ENCODE peak calls at places on chromosomes 5 and 9, in five cellular contexts. One of them, this sample, is unnamed.

GRCh38 chr9:120478208-120478607 is 101.8 kb downstream of the CDK5RAP2 start:
- DNase-seq in activated naive CD8-positive, alpha-beta T cell treated with anti-CD3 and anti-CD28 coated beads for 36 hours: no peak
- DNase-seq in T-helper 1 cell: no peak
- DNase-seq in amygdala: no peak
- DNase-seq in central memory CD4-positive, alpha-beta T cell: no peak
- DNase-seq in this sample: no peak

GRCh38 chr9:92728831-92729734 is 35.5 kb downstream of the BICD2 start:
- DNase-seq in activated naive CD8-positive, alpha-beta T cell treated with anti-CD3 and anti-CD28 coated beads for 36 hours: no peak
- DNase-seq in T-helper 1 cell: no peak
- DNase-seq in amygdala: peak
- DNase-seq in central memory CD4-positive, alpha-beta T cell: no peak
- DNase-seq in this sample: no peak

GRCh38 chr9:13228431-13228830 is 51.1 kb downstream of the MPDZ start:
- DNase-seq in activated naive CD8-positive, alpha-beta T cell treated with anti-CD3 and anti-CD28 coated beads for 36 hours: no peak
- DNase-seq in T-helper 1 cell: no peak
- DNase-seq in amygdala: no peak
- DNase-seq in central memory CD4-positive, alpha-beta T cell: no peak
- DNase-seq in this sample: no peak

GRCh38 chr5:173242675-173243085 is 7.7 kb upstream of the NKX2-5 start:
- DNase-seq in activated naive CD8-positive, alpha-beta T cell treated with anti-CD3 and anti-CD28 coated beads for 36 hours: no peak
- DNase-seq in T-helper 1 cell: no peak
- DNase-seq in amygdala: no peak
- DNase-seq in central memory CD4-positive, alpha-beta T cell: no peak
- DNase-seq in this sample: no peak

GRCh38 chr5:181133610-181134231 is 2.8 kb upstream of the OR2V1 start:
- DNase-seq in activated naive CD8-positive, alpha-beta T cell treated with anti-CD3 and anti-CD28 coated beads for 36 hours: no peak
- DNase-seq in T-helper 1 cell: no peak
- DNase-seq in amygdala: no peak
- DNase-seq in central memory CD4-positive, alpha-beta T cell: no peak
- DNase-seq in this sample: no peak

GRCh38 chr5:135551593-135552447 is 16.1 kb upstream of the NEUROG1 start:
- DNase-seq in activated naive CD8-positive, alpha-beta T cell treated with anti-CD3 and anti-CD28 coated beads for 36 hours: peak
- DNase-seq in T-helper 1 cell: peak
- DNase-seq in amygdala: peak
- DNase-seq in central memory CD4-positive, alpha-beta T cell: peak
- DNase-seq in this sample: peak

GRCh38 chr9:120912958-120913672 is 13.5 kb downstream of the TRAF1 start:
- DNase-seq in activated naive CD8-positive, alpha-beta T cell treated with anti-CD3 and anti-CD28 coated beads for 36 hours: no peak
- DNase-seq in T-helper 1 cell: no peak
- DNase-seq in amygdala: no peak
- DNase-seq in central memory CD4-positive, alpha-beta T cell: no peak
- DNase-seq in this sample: no peak

GRCh38 chr5:177133845-177134652 is 476 bp downstream of the NSD1 start:
- DNase-seq in activated naive CD8-positive, alpha-beta T cell treated with anti-CD3 and anti-CD28 coated beads for 36 hours: peak
- DNase-seq in T-helper 1 cell: peak
- DNase-seq in amygdala: peak
- DNase-seq in central memory CD4-positive, alpha-beta T cell: peak
- DNase-seq in this sample: peak

GRCh38 chr5:176737746-176738699 is 72.3 kb upstream of the UNC5A start:
- DNase-seq in activated naive CD8-positive, alpha-beta T cell treated with anti-CD3 and anti-CD28 coated beads for 36 hours: no peak
- DNase-seq in T-helper 1 cell: no peak
- DNase-seq in amygdala: no peak
- DNase-seq in central memory CD4-positive, alpha-beta T cell: no peak
- DNase-seq in this sample: peak

GRCh38 chr9:94648191-94648590 is 8.9 kb upstream of the FBP1 start:
- DNase-seq in activated naive CD8-positive, alpha-beta T cell treated with anti-CD3 and anti-CD28 coated beads for 36 hours: no peak
- DNase-seq in T-helper 1 cell: no peak
- DNase-seq in amygdala: no peak
- DNase-seq in central memory CD4-positive, alpha-beta T cell: no peak
- DNase-seq in this sample: no peak

GRCh38 chr9:126532019-126532462 is 81.7 kb upstream of the LMX1B start:
- DNase-seq in activated naive CD8-positive, alpha-beta T cell treated with anti-CD3 and anti-CD28 coated beads for 36 hours: no peak
- DNase-seq in T-helper 1 cell: no peak
- DNase-seq in amygdala: no peak
- DNase-seq in central memory CD4-positive, alpha-beta T cell: no peak
- DNase-seq in this sample: no peak

GRCh38 chr5:82307431-82307830 is 29.3 kb upstream of the RPS23 start:
- DNase-seq in activated naive CD8-positive, alpha-beta T cell treated with anti-CD3 and anti-CD28 coated beads for 36 hours: no peak
- DNase-seq in T-helper 1 cell: no peak
- DNase-seq in amygdala: no peak
- DNase-seq in central memory CD4-positive, alpha-beta T cell: no peak
- DNase-seq in this sample: no peak

This sample was measured in activated CD8-positive, alpha-beta memory T cell treated with anti-CD3 and anti-CD28 coated beads, Interleukin-2, amount 10 ng/mL, durations not matched to agents 7 days and 5 days.